ENCODE peak calls at places on chromosomes 7 and 10, in nine cellular contexts. One of them, this sample, is unnamed.
A peak's percentile ranks its signal among the peaks of the same experiment; 100 is the strongest.

GRCh38 chr7:974820-975681 is at the start of gene COX19:
- DNase-seq in HCT116: peak; percentile 67
- DNase-seq in psoas muscle: peak; percentile 92
- DNase-seq in ovary: peak; percentile 94
- DNase-seq in lung: peak; percentile 89
- DNase-seq in testis: peak; percentile 90
- DNase-seq in mesendoderm: peak; percentile 92
- DNase-seq in neuronal stem cell: peak; percentile 79
- DNase-seq in CD4-positive, alpha-beta memory T cell: peak; percentile 90
- DNase-seq in this sample: peak; percentile 97

GRCh38 chr10:78910886-78911285 is 157.9 kb upstream of the ZMIZ1 start:
- DNase-seq in HCT116: no peak
- DNase-seq in mesendoderm: no peak
- DNase-seq in CD4-positive, alpha-beta memory T cell: no peak
- DNase-seq in ovary: peak; percentile 24
- DNase-seq in psoas muscle: no peak
- DNase-seq in neuronal stem cell: no peak
- DNase-seq in lung: no peak
- DNase-seq in testis: no peak
- DNase-seq in this sample: no peak

GRCh38 chr7:151093748-151094147 is 7.5 kb downstream of the AGAP3 start:
- DNase-seq in psoas muscle: no peak
- DNase-seq in neuronal stem cell: no peak
- DNase-seq in CD4-positive, alpha-beta memory T cell: no peak
- DNase-seq in testis: no peak
- DNase-seq in lung: no peak
- DNase-seq in mesendoderm: no peak
- DNase-seq in ovary: no peak
- DNase-seq in HCT116: no peak
- DNase-seq in this sample: no peak

GRCh38 chr7:130071701-130072622 is 1.6 kb downstream of the KLHDC10 start:
- DNase-seq in CD4-positive, alpha-beta memory T cell: peak; percentile 64
- DNase-seq in HCT116: peak; percentile 84
- DNase-seq in ovary: peak; percentile 43
- DNase-seq in psoas muscle: no peak
- DNase-seq in lung: peak; percentile 63
- DNase-seq in testis: peak; percentile 74
- DNase-seq in mesendoderm: peak; percentile 92
- DNase-seq in neuronal stem cell: peak; percentile 88
- DNase-seq in this sample: peak; percentile 93

GRCh38 chr7:83697814-83698530 is 49.0 kb upstream of the SEMA3E start:
- DNase-seq in HCT116: no peak
- DNase-seq in ovary: no peak
- DNase-seq in mesendoderm: no peak
- DNase-seq in neuronal stem cell: no peak
- DNase-seq in testis: no peak
- DNase-seq in lung: no peak
- DNase-seq in psoas muscle: no peak
- DNase-seq in CD4-positive, alpha-beta memory T cell: no peak
- DNase-seq in this sample: peak; percentile 38

GRCh38 chr10:31935678-31936077 is 7.0 kb upstream of the ARHGAP12 start:
- DNase-seq in psoas muscle: no peak
- DNase-seq in HCT116: no peak
- DNase-seq in mesendoderm: peak; percentile 35
- DNase-seq in testis: no peak
- DNase-seq in lung: no peak
- DNase-seq in neuronal stem cell: no peak
- DNase-seq in ovary: no peak
- DNase-seq in CD4-positive, alpha-beta memory T cell: no peak
- DNase-seq in this sample: no peak

GRCh38 chr7:139598642-139599041 is 75.2 kb downstream of the CLEC2L start:
- DNase-seq in HCT116: no peak
- DNase-seq in ovary: no peak
- DNase-seq in lung: no peak
- DNase-seq in testis: peak; percentile 61
- DNase-seq in neuronal stem cell: no peak
- DNase-seq in psoas muscle: no peak
- DNase-seq in mesendoderm: no peak
- DNase-seq in CD4-positive, alpha-beta memory T cell: no peak
- DNase-seq in this sample: no peak

GRCh38 chr7:144023171-144023827 is 23.2 kb downstream of the OR6B1 start:
- DNase-seq in psoas muscle: no peak
- DNase-seq in HCT116: no peak
- DNase-seq in testis: no peak
- DNase-seq in neuronal stem cell: no peak
- DNase-seq in lung: no peak
- DNase-seq in ovary: no peak
- DNase-seq in mesendoderm: no peak
- DNase-seq in CD4-positive, alpha-beta memory T cell: no peak
- DNase-seq in this sample: no peak

GRCh38 chr10:72079356-72079755 is 9.0 kb downstream of the SPOCK2 start:
- DNase-seq in psoas muscle: no peak
- DNase-seq in neuronal stem cell: no peak
- DNase-seq in mesendoderm: no peak
- DNase-seq in CD4-positive, alpha-beta memory T cell: peak; percentile 71
- DNase-seq in testis: no peak
- DNase-seq in lung: no peak
- DNase-seq in HCT116: no peak
- DNase-seq in ovary: no peak
- DNase-seq in this sample: no peak

GRCh38 chr7:102927303-102927933 is 14.6 kb downstream of the LRRC17 start:
- DNase-seq in neuronal stem cell: no peak
- DNase-seq in testis: no peak
- DNase-seq in mesendoderm: no peak
- DNase-seq in psoas muscle: no peak
- DNase-seq in ovary: no peak
- DNase-seq in HCT116: no peak
- DNase-seq in lung: no peak
- DNase-seq in CD4-positive, alpha-beta memory T cell: no peak
- DNase-seq in this sample: no peak

GRCh38 chr10:119087271-119087897 is 6.8 kb upstream of the EIF3A start:
- DNase-seq in lung: no peak
- DNase-seq in CD4-positive, alpha-beta memory T cell: no peak
- DNase-seq in HCT116: no peak
- DNase-seq in testis: no peak
- DNase-seq in ovary: no peak
- DNase-seq in psoas muscle: no peak
- DNase-seq in mesendoderm: no peak
- DNase-seq in neuronal stem cell: no peak
- DNase-seq in this sample: no peak

GRCh38 chr10:31808258-31809218 is 120.1 kb downstream of the ARHGAP12 start:
- DNase-seq in lung: no peak
- DNase-seq in CD4-positive, alpha-beta memory T cell: peak; percentile 44
- DNase-seq in psoas muscle: peak; percentile 23
- DNase-seq in ovary: no peak
- DNase-seq in HCT116: peak; percentile 6
- DNase-seq in neuronal stem cell: peak; percentile 47
- DNase-seq in mesendoderm: peak; percentile 46
- DNase-seq in testis: peak; percentile 23
- DNase-seq in this sample: peak; percentile 89

GRCh38 chr7:124692420-124692819 is 73.2 kb downstream of the GPR37 start:
- DNase-seq in CD4-positive, alpha-beta memory T cell: no peak
- DNase-seq in neuronal stem cell: no peak
- DNase-seq in HCT116: no peak
- DNase-seq in testis: no peak
- DNase-seq in ovary: no peak
- DNase-seq in psoas muscle: no peak
- DNase-seq in lung: no peak
- DNase-seq in mesendoderm: no peak
- DNase-seq in this sample: no peak

GRCh38 chr10:42953684-42954674 is 122.9 kb upstream of the RET start:
- DNase-seq in mesendoderm: no peak
- DNase-seq in testis: no peak
- DNase-seq in neuronal stem cell: no peak
- DNase-seq in psoas muscle: no peak
- DNase-seq in HCT116: no peak
- DNase-seq in ovary: no peak
- DNase-seq in lung: peak; percentile 24
- DNase-seq in CD4-positive, alpha-beta memory T cell: no peak
- DNase-seq in this sample: no peak

GRCh38 chr10:42952358-42952757 is 124.5 kb upstream of the RET start:
- DNase-seq in neuronal stem cell: peak; percentile 48
- DNase-seq in HCT116: peak; percentile 40
- DNase-seq in lung: peak; percentile 45
- DNase-seq in ovary: peak; percentile 19
- DNase-seq in mesendoderm: peak; percentile 91
- DNase-seq in psoas muscle: peak; percentile 36
- DNase-seq in testis: peak; percentile 22
- DNase-seq in CD4-positive, alpha-beta memory T cell: no peak
- DNase-seq in this sample: peak; percentile 7

GRCh38 chr10:42952931-42953683 is 123.8 kb upstream of the RET start:
- DNase-seq in psoas muscle: no peak
- DNase-seq in neuronal stem cell: no peak
- DNase-seq in lung: peak; percentile 26
- DNase-seq in CD4-positive, alpha-beta memory T cell: no peak
- DNase-seq in mesendoderm: no peak
- DNase-seq in ovary: peak; percentile 1
- DNase-seq in testis: no peak
- DNase-seq in HCT116: no peak
- DNase-seq in this sample: no peak

GRCh38 chr10:42955493-42955889 is 121.4 kb upstream of the RET start:
- DNase-seq in ovary: no peak
- DNase-seq in lung: peak; percentile 21
- DNase-seq in CD4-positive, alpha-beta memory T cell: no peak
- DNase-seq in neuronal stem cell: no peak
- DNase-seq in HCT116: no peak
- DNase-seq in psoas muscle: no peak
- DNase-seq in mesendoderm: no peak
- DNase-seq in testis: no peak
- DNase-seq in this sample: no peak

DNA sequence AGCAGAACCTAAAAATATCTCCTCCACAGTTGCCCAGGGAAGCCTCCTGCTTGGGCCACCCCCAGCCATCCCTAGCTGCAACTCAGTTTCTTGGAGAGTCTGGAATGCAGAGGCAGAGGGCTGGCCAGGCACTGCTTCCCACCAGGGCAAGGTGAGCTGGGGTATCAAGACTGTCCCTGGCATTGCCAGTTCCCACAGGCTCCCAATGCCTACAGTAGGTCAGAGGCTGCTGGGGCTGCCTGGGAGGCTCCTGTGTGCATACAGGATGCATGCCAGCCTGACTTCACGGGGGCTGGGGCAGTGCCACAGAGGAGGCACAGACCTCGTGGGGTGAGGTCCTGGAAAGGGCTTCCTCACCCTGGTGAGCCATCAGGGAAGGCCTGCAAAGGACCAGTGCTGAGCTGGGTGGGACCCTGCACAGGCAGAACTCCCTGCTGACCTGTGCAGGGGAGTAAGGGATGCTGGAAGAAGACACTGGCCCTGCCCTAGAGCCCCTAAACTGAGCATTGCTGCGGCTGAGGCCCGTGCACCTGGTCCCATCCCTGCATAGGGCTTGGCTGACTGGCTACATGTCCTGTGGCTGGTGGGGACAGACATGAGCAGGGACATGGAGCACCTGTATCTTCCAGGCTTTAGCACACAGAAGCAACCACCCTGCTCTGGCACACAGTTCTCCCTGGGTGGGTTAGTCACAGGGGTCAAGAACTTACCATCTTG is 121.9 kb upstream of the RET start:
- DNase-seq in HCT116: no peak
- DNase-seq in mesendoderm: no peak
- DNase-seq in lung: peak; percentile 23
- DNase-seq in ovary: no peak
- DNase-seq in CD4-positive, alpha-beta memory T cell: no peak
- DNase-seq in neuronal stem cell: no peak
- DNase-seq in psoas muscle: no peak
- DNase-seq in testis: no peak
- DNase-seq in this sample: no peak
- H3K36me3 ChIP-seq in HCT116: no peaks in the 10 kb centered on the region
- H3K36me3 ChIP-seq in mesendoderm: no peaks in the 10 kb centered on the region
- H3K36me3 ChIP-seq in lung: no peaks in the 10 kb centered on the region
- H3K36me3 ChIP-seq in ovary: no peaks in the 10 kb centered on the region
- H3K36me3 ChIP-seq in CD4-positive, alpha-beta memory T cell: no peaks in the 10 kb centered on the region
- H3K36me3 ChIP-seq in neuronal stem cell: no peaks in the 10 kb centered on the region
- H3K36me3 ChIP-seq in psoas muscle: no peaks in the 10 kb centered on the region
- H3K36me3 ChIP-seq in testis: no peaks in the 10 kb centered on the region
- H3K36me3 ChIP-seq in this sample: no peaks in the 10 kb centered on the region

GRCh38 chr10:70444613-70445222 is 3.2 kb upstream of the NODAL start:
- DNase-seq in mesendoderm: no peak
- DNase-seq in CD4-positive, alpha-beta memory T cell: no peak
- DNase-seq in neuronal stem cell: no peak
- DNase-seq in psoas muscle: no peak
- DNase-seq in HCT116: no peak
- DNase-seq in testis: no peak
- DNase-seq in ovary: no peak
- DNase-seq in lung: no peak
- DNase-seq in this sample: no peak
- H3K4me1 ChIP-seq in mesendoderm: peaks cover 8% of the 10 kb centered on the region
- H3K4me1 ChIP-seq in CD4-positive, alpha-beta memory T cell: peaks cover 18% of the 10 kb centered on the region
- H3K4me1 ChIP-seq in neuronal stem cell: no peaks in the 10 kb centered on the region
- H3K4me1 ChIP-seq in psoas muscle: peaks cover 12% of the 10 kb centered on the region
- H3K4me1 ChIP-seq in HCT116: no peaks in the 10 kb centered on the region
- H3K4me1 ChIP-seq in testis: peaks cover 15% of the 10 kb centered on the region
- H3K4me1 ChIP-seq in ovary: peaks cover 14% of the 10 kb centered on the region
- H3K4me1 ChIP-seq in lung: no peaks in the 10 kb centered on the region
- H3K4me1 ChIP-seq in this sample: peaks cover 24% of the 10 kb centered on the region

DNA sequence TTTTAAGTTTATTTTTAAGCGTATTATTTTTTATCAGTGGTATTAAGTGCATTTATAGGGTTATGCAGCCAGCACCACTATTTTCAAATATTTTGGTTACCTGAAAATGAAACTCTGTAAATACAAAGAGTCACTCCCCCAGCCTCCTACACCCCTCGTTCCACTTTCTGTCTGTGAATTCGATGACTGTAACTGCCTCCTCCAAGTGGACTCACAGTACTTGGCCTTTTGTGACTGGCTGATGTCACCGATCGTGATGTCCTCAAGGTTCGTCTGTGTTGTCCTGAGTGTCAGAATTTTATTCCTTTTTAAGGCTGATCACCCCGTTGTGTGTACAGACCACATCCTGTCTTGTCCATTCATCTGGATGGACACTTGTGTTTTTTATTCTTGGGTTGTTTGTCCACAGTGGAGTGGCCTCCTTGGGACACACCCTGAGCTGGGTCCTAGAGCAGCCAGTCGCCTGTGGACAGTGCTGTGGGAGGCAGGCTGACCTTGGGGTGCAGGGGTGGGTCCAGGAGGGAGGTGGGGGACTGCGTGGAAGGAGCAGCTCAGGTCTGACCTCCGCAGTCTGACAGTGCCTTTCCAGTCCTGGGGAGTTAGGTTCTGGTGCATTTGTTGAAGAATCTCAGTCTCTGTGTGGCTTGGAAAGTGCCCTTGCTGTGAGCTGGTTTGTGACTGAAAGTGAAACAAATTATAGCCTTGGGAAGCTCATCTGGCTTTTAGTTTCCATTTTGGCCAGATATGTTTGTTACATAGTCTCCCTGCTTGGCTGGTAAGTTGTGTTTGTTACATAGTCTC is 6.9 kb downstream of the MTG1 start:
- DNase-seq in neuronal stem cell: no peak
- DNase-seq in HCT116: no peak
- DNase-seq in psoas muscle: no peak
- DNase-seq in mesendoderm: no peak
- DNase-seq in lung: no peak
- DNase-seq in CD4-positive, alpha-beta memory T cell: no peak
- DNase-seq in ovary: no peak
- DNase-seq in testis: peak; percentile 71
- DNase-seq in this sample: no peak
- H3K36me3 ChIP-seq in neuronal stem cell: peaks cover 96% of the 10 kb centered on the region
- H3K36me3 ChIP-seq in HCT116: peaks cover 3% of the 10 kb centered on the region
- H3K36me3 ChIP-seq in psoas muscle: peaks cover 12% of the 10 kb centered on the region
- H3K36me3 ChIP-seq in mesendoderm: peaks cover 12% of the 10 kb centered on the region
- H3K36me3 ChIP-seq in lung: peaks cover 9% of the 10 kb centered on the region
- H3K36me3 ChIP-seq in CD4-positive, alpha-beta memory T cell: peaks cover 44% of the 10 kb centered on the region
- H3K36me3 ChIP-seq in ovary: no peaks in the 10 kb centered on the region
- H3K36me3 ChIP-seq in testis: no peaks in the 10 kb centered on the region
- H3K36me3 ChIP-seq in this sample: peaks cover 70% of the 10 kb centered on the region

GRCh38 chr7:44811571-44811970 is 15.1 kb downstream of the PPIA start:
- DNase-seq in CD4-positive, alpha-beta memory T cell: no peak
- DNase-seq in ovary: no peak
- DNase-seq in lung: no peak
- DNase-seq in neuronal stem cell: no peak
- DNase-seq in HCT116: no peak
- DNase-seq in psoas muscle: no peak
- DNase-seq in testis: no peak
- DNase-seq in mesendoderm: no peak
- DNase-seq in this sample: no peak
- H3K4me1 ChIP-seq in CD4-positive, alpha-beta memory T cell: no peaks in the 10 kb centered on the region
- H3K4me1 ChIP-seq in ovary: no peaks in the 10 kb centered on the region
- H3K4me1 ChIP-seq in lung: no peaks in the 10 kb centered on the region
- H3K4me1 ChIP-seq in neuronal stem cell: no peaks in the 10 kb centered on the region
- H3K4me1 ChIP-seq in HCT116: peaks cover 15% of the 10 kb centered on the region
- H3K4me1 ChIP-seq in psoas muscle: no peaks in the 10 kb centered on the region
- H3K4me1 ChIP-seq in testis: no peaks in the 10 kb centered on the region
- H3K4me1 ChIP-seq in mesendoderm: no peaks in the 10 kb centered on the region
- H3K4me1 ChIP-seq in this sample: no peaks in the 10 kb centered on the region